ENCODE peak calls at places on chromosomes 11 and 22, in six cellular contexts. S is RWPE1, Y is coronary artery, Z is substantia nigra, M is pancreas, B is aorta. D is an unnamed sample.

GRCh38 chr11:59221438-59221837 is 8.7 kb upstream of the MPEG1 start:
- DNase-seq in B (no peak), Z (no peak), Y (no peak), S (peak; percentile 61), M (no peak), D (no peak)

GRCh38 chr11:9982127-9982795 is 311.8 kb downstream of the SBF2 start:
- DNase-seq in Y (no peak), Z (no peak), S (peak; percentile 3), M (no peak), B (no peak), D (no peak)

GRCh38 chr22:21712751-21713427 is 22.7 kb downstream of the YPEL1 start:
- DNase-seq in M (no peak), B (peak; percentile 75), S (peak; percentile 59), Z (peak; percentile 51), Y (no peak), D (peak; percentile 77)

GRCh38 chr11:65310756-65311155 is 3.9 kb upstream of the CDC42EP2 start:
- DNase-seq in M (no peak), Y (no peak), Z (no peak), S (no peak), B (no peak), D (no peak)

GRCh38 chr11:134477486-134477885 is 65.4 kb upstream of the B3GAT1 start:
- DNase-seq in S (no peak), Y (no peak), M (no peak), Z (no peak), B (no peak), D (no peak)

GRCh38 chr11:120516461-120517389 is 5.2 kb downstream of the GRIK4 start:
- DNase-seq in Y (no peak), Z (no peak), S (no peak), M (no peak), B (no peak), D (no peak)

GRCh38 chr11:116500002-116500832 is 272.6 kb downstream of the BUD13 start:
- DNase-seq in B (no peak), Y (peak; percentile 50), Z (no peak), S (no peak), M (no peak), D (no peak)

GRCh38 chr22:40107756-40108437 is 69.8 kb upstream of the TNRC6B start:
- DNase-seq in S (peak; percentile 24), B (no peak), Z (no peak), Y (no peak), M (no peak), D (no peak)

GRCh38 chr11:94922675-94923347 is 50.5 kb downstream of the CWC15 start:
- DNase-seq in B (peak; percentile 63), Z (no peak), M (no peak), Y (no peak), S (no peak), D (no peak)

GRCh38 chr11:71269603-71270511 is 17.5 kb upstream of the SHANK2 start:
- DNase-seq in M (no peak), Z (no peak), Y (no peak), B (no peak), S (no peak), D (no peak)

GRCh38 chr11:66371627-66372415 is at the start of gene SLC29A2:
- DNase-seq in Z (no peak), Y (no peak), M (peak; percentile 88), B (peak; percentile 61), S (peak; percentile 64), D (peak; percentile 90)

GRCh38 chr11:66891849-66892660 is 35.2 kb downstream of the LRFN4 start:
- DNase-seq in M (no peak), S (peak; percentile 95), Z (no peak), B (peak; percentile 68), Y (no peak), D (no peak)

GRCh38 chr22:20109411-20110358 is 6.2 kb upstream of the RANBP1 start:
- DNase-seq in S (no peak), B (peak; percentile 41), M (peak; percentile 45), Z (no peak), Y (no peak), D (peak; percentile 8)

GRCh38 chr11:65650547-65651338 is 12.0 kb downstream of the RELA start:
- DNase-seq in Z (no peak), B (peak; percentile 50), Y (no peak), M (peak; percentile 52), S (no peak), D (peak; percentile 67)

GRCh38 chr22:30221121-30221992 is 25.2 kb downstream of the LIF start:
- DNase-seq in S (no peak), Z (no peak), B (no peak), M (no peak), Y (no peak), D (no peak)

GRCh38 chr22:27751277-27752070 is 50.1 kb downstream of the MN1 start:
- DNase-seq in B (no peak), Z (no peak), S (no peak), Y (no peak), M (no peak), D (no peak)

GRCh38 chr11:11334607-11335006 is 18.4 kb downstream of the CSNK2A3 start:
- DNase-seq in M (no peak), S (no peak), B (no peak), Z (no peak), Y (no peak), D (no peak)

GRCh38 chr11:75238595-75239245 is 1.9 kb upstream of the TPBGL start:
- DNase-seq in Z (no peak), B (no peak), Y (peak; percentile 22), M (no peak), S (no peak), D (no peak)

GRCh38 chr22:48754611-48755331 is 1072.9 kb downstream of the BRD1 start:
- DNase-seq in Z (no peak), M (no peak), S (no peak), B (no peak), Y (peak; percentile 59), D (no peak)

GRCh38 chr11:114070464-114071139 is 11.1 kb downstream of the ZBTB16 start:
- DNase-seq in M (no peak), Z (no peak), B (no peak), S (no peak), Y (no peak), D (no peak)

GRCh38 chr11:57205046-57205671 is 23.4 kb downstream of the LRRC55 start:
- DNase-seq in S (no peak), M (no peak), Z (no peak), Y (no peak), B (no peak), D (peak; percentile 49)

GRCh38 chr11:126416542-126417090 is 61.1 kb downstream of the ST3GAL4 start:
- DNase-seq in S (peak; percentile 83), M (peak; percentile 88), B (peak; percentile 95), Y (peak; percentile 88), Z (peak; percentile 45), D (peak; percentile 98)

GRCh38 chr11:132134322-132134721 is 763.9 kb downstream of the NTM start:
- DNase-seq in S (peak; percentile 30), B (no peak), Z (no peak), M (no peak), Y (no peak), D (no peak)

DNA sequence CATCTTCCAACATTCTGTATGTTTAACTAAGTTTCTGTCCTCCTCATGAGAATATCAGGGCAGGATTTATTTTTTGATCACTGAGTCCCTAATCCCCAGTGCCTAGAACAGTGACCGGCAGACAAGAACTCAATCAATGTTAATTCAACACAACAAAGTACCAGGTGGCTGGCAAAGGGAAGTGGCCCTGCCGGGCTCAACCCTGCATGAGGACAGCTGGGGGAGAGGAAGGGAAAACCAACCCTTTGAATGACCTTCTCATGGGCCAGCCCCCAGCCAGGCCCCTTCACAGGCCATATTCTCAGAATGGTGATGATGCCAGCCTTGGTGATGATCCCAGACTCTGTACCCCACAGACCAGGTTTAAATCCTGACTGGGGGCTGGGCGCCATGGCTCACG is 1.4 kb upstream of the MFNG start:
- DNase-seq in Z (no peak), Y (no peak), S (no peak), B (no peak), M (no peak), D (no peak)
- H3K27ac ChIP-seq in Z (no peak overlapping the region), Y (no peak overlapping the region), S (peak overlapping the region; percentile 52), B (no peak overlapping the region), M (no peak overlapping the region), D (no peak overlapping the region)

DNA sequence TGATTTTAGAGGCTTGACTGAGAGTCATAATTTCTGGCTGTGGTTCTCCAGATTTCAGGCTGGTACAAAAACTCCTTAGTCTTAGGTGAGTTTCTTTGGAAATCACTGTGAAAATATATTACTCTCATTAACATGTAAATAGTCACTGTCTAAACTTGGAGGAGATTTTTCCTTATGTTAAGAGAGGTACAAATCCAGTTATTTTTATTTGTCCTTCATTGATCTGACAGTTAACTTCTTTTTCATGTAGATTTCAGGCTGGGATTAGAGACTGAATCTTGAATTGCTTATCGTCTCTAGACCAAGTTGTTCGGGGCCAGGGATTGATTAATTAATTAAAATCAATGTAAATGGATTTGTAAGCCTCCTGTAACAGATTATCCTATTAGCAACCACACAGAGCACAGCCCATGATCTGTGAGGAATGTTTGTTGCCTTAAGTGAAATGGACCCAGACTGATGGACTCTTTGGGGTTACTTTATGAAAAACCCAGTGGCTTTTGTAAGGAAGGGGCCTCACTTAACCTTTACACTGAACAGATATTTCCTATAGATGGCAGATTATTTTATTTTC is 21.1 kb downstream of the TEAD1 start:
- DNase-seq in M (no peak), B (no peak), S (no peak), Y (no peak), Z (no peak), D (no peak)
- H3K27ac ChIP-seq in M (peak overlapping the region; percentile 90), B (peak overlapping the region; percentile 25), S (no peak overlapping the region), Y (peak overlapping the region; percentile 85), Z (no peak overlapping the region), D (peak overlapping the region; percentile 70)

GRCh38 chr11:124749920-124750319 is 2.1 kb downstream of the VSIG2 start:
- DNase-seq in Y (no peak), Z (no peak), B (no peak), M (no peak), S (no peak), D (no peak)
- H3K27ac ChIP-seq in Y (peak overlapping the region; percentile 38), Z (no peak overlapping the region), B (no peak overlapping the region), M (no peak overlapping the region), S (no peak overlapping the region), D (no peak overlapping the region)

DNA sequence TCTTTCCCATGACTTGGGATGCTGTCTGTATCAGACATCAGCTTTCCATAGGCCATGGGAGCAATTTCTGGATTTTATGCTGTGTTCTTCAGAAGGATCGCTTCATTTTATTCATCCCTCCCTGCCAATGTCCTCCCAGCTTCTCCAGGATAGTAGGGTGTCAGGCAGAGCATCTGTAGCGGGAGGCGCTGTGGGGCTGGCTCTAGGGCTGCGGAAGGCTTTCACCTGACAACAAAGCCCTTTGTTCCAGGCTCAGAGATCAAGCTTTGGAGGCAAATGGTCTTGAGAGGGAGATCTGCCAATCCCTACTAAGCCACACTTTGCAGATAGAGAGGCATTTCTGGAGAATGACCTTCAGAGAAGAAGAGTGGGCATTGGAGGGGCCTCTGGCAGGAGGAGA is 29.5 kb upstream of the FTH1 start:
- DNase-seq in Z (peak; percentile 54), S (no peak), M (no peak), Y (no peak), B (no peak), D (no peak)
- H3K27ac ChIP-seq in Z (peak overlapping the region; percentile 97), S (no peak overlapping the region), M (no peak overlapping the region), Y (no peak overlapping the region), B (no peak overlapping the region), D (no peak overlapping the region)